ENCODE peak calls at places on chromosomes 11 and 22, in five cellular contexts. One of them, this sample, is unnamed. For H3K9me3, H3K4me1 and H3K36me3, the result is how much of the 10 kb centered on the place peaks cover.

GRCh38 chr11:120197977-120198376 is 12.9 kb upstream of the OAF start:
- DNase-seq in heart left ventricle: no peak
- DNase-seq in heart right ventricle: no peak
- DNase-seq in aorta: no peak
- DNase-seq in sigmoid colon: no peak
- DNase-seq in this sample: no peak

GRCh38 chr11:96228911-96229310 is 114.1 kb downstream of the MAML2 start:
- DNase-seq in aorta: no peak
- DNase-seq in sigmoid colon: no peak
- DNase-seq in heart left ventricle: no peak
- DNase-seq in heart right ventricle: no peak
- DNase-seq in this sample: no peak

GRCh38 chr11:117874253-117874909 is 2.1 kb downstream of the FXYD6 start:
- DNase-seq in heart right ventricle: no peak
- DNase-seq in heart left ventricle: no peak
- DNase-seq in sigmoid colon: no peak
- DNase-seq in aorta: no peak
- DNase-seq in this sample: no peak

GRCh38 chr11:132349806-132350733 is 979.7 kb downstream of the NTM start:
- DNase-seq in sigmoid colon: no peak
- DNase-seq in heart left ventricle: no peak
- DNase-seq in aorta: no peak
- DNase-seq in heart right ventricle: no peak
- DNase-seq in this sample: no peak

GRCh38 chr11:64396079-64396591 is 37.2 kb downstream of the RPS6KA4 start:
- DNase-seq in heart left ventricle: no peak
- DNase-seq in sigmoid colon: no peak
- DNase-seq in aorta: no peak
- DNase-seq in heart right ventricle: no peak
- DNase-seq in this sample: no peak

GRCh38 chr11:72679869-72680268 is 5.6 kb upstream of the PDE2A start:
- DNase-seq in heart right ventricle: no peak
- DNase-seq in sigmoid colon: no peak
- DNase-seq in heart left ventricle: no peak
- DNase-seq in aorta: no peak
- DNase-seq in this sample: no peak

GRCh38 chr11:48141475-48142100 is 75.0 kb upstream of the OR4B1 start:
- DNase-seq in sigmoid colon: no peak
- DNase-seq in heart right ventricle: no peak
- DNase-seq in heart left ventricle: no peak
- DNase-seq in aorta: no peak
- DNase-seq in this sample: no peak

GRCh38 chr11:123055132-123055924 is 6.6 kb downstream of the HSPA8 start:
- DNase-seq in heart left ventricle: no peak
- DNase-seq in heart right ventricle: no peak
- DNase-seq in aorta: no peak
- DNase-seq in sigmoid colon: no peak
- DNase-seq in this sample: no peak

GRCh38 chr11:76523786-76524436 is 79.1 kb downstream of the EMSY start:
- DNase-seq in heart right ventricle: no peak
- DNase-seq in sigmoid colon: no peak
- DNase-seq in aorta: no peak
- DNase-seq in heart left ventricle: no peak
- DNase-seq in this sample: no peak

GRCh38 chr11:67240575-67241389 is 25.5 kb upstream of the GRK2 start:
- DNase-seq in sigmoid colon: peak
- DNase-seq in aorta: peak
- DNase-seq in heart right ventricle: peak
- DNase-seq in heart left ventricle: no peak
- DNase-seq in this sample: peak

GRCh38 chr11:76667856-76668255 is 2.7 kb downstream of the LRRC32 start:
- DNase-seq in sigmoid colon: peak
- DNase-seq in heart right ventricle: no peak
- DNase-seq in aorta: peak
- DNase-seq in heart left ventricle: peak
- DNase-seq in this sample: no peak

DNA sequence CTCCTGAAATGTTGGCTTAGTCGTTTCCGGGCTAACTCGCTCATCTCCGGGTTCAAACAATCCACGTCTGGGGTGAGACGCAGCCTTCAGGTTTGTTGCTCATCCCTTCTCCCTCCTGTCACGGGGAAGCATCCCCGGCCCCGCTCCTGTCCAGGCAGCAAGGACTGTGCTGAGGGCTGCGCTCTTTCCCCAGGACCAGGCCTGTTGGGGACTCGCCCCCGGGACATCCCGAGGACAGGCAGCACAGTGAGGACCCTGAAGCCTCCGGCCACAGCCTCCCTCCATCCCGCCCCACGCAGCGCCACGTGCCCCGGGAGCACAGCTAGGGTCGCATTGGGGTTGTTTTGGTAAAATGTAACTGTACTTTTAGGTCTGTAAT is 252.0 kb downstream of the BRD1 start:
- DNase-seq in heart right ventricle: no peak
- DNase-seq in heart left ventricle: no peak
- DNase-seq in aorta: no peak
- DNase-seq in sigmoid colon: peak
- DNase-seq in this sample: no peak
- H3K9me3 ChIP-seq in heart right ventricle: under half
- H3K9me3 ChIP-seq in heart left ventricle: under half
- H3K9me3 ChIP-seq in aorta: under half
- H3K9me3 ChIP-seq in sigmoid colon: under half
- H3K9me3 ChIP-seq in this sample: under half

GRCh38 chr11:86698634-86699033 is 26.2 kb upstream of the ME3 start:
- DNase-seq in heart left ventricle: no peak
- DNase-seq in sigmoid colon: no peak
- DNase-seq in heart right ventricle: no peak
- DNase-seq in aorta: no peak
- DNase-seq in this sample: no peak

GRCh38 chr11:86704710-86705109 is 32.3 kb upstream of the ME3 start:
- DNase-seq in aorta: no peak
- DNase-seq in heart left ventricle: no peak
- DNase-seq in heart right ventricle: no peak
- DNase-seq in sigmoid colon: no peak
- DNase-seq in this sample: no peak

GRCh38 chr11:86703992-86704391 is 31.6 kb upstream of the ME3 start:
- DNase-seq in sigmoid colon: no peak
- DNase-seq in heart right ventricle: no peak
- DNase-seq in heart left ventricle: no peak
- DNase-seq in aorta: no peak
- DNase-seq in this sample: no peak

GRCh38 chr11:86699036-86699791 is 26.8 kb upstream of the ME3 start:
- DNase-seq in heart right ventricle: no peak
- DNase-seq in heart left ventricle: no peak
- DNase-seq in sigmoid colon: no peak
- DNase-seq in aorta: no peak
- DNase-seq in this sample: no peak

GRCh38 chr11:86702387-86702983 is 30.1 kb upstream of the ME3 start:
- DNase-seq in sigmoid colon: no peak
- DNase-seq in aorta: no peak
- DNase-seq in heart left ventricle: no peak
- DNase-seq in heart right ventricle: no peak
- DNase-seq in this sample: no peak
- H3K4me1 ChIP-seq in sigmoid colon: half or more
- H3K4me1 ChIP-seq in aorta: under half
- H3K4me1 ChIP-seq in heart left ventricle: under half
- H3K4me1 ChIP-seq in heart right ventricle: under half
- H3K4me1 ChIP-seq in this sample: under half

DNA sequence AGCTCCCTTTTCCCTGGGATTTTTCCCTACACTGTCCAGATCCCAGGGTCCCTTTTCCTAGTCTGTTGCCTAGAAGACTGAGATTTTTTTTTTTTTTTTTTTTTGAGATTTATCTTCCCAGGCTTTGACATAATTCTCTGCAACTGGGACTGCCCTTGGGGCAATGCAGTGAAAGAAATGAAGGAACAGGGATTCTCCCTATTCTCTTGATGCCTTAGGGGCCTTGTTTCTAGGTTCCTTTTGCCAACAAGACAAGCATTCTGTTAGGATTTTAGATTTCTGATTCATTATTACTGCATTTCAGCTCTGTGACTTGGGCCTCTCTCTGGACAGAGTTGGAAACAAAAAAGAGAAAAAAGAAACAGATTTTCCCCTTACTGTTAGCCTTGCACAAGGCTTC is 47.3 kb downstream of the QSER1 start:
- DNase-seq in heart right ventricle: no peak
- DNase-seq in sigmoid colon: no peak
- DNase-seq in aorta: no peak
- DNase-seq in heart left ventricle: no peak
- DNase-seq in this sample: no peak
- H3K36me3 ChIP-seq in heart right ventricle: under half
- H3K36me3 ChIP-seq in sigmoid colon: under half
- H3K36me3 ChIP-seq in aorta: under half
- H3K36me3 ChIP-seq in heart left ventricle: under half
- H3K36me3 ChIP-seq in this sample: under half

DNA sequence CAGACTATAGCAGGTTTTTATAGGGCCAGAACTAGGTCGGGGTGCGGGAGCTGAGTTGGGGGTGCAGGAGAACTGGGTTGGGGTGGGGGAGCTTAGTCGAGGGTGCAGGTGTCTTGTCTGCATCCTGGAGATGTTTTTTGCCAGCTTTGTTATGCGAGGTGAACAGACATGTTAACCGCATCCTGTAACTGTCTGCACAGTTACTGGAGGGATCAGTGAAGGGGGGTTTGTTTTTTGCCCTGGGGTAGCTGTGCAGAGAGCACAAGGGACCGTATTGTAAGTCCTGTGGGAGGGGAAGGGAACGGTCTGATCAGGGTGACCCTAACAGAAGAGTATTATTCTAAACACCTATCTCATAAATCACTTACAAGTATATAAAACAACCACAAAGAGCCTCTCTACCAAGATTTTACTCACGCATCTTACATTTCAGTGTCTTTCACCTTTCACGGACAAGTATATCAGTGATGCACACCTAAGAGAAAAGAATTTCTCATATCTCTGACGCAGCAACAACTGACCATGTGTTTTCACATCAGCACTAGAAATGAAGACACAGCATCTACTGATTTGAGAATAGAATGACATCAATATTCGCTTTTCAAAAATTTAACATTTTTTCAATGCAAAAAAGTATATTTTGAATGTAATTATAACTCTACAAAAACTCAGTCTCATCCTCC is 20.8 kb downstream of the ZNF195 start:
- DNase-seq in aorta: no peak
- DNase-seq in sigmoid colon: no peak
- DNase-seq in heart right ventricle: no peak
- DNase-seq in heart left ventricle: no peak
- DNase-seq in this sample: no peak
- H3K9me3 ChIP-seq in aorta: under half
- H3K9me3 ChIP-seq in sigmoid colon: under half
- H3K9me3 ChIP-seq in heart right ventricle: under half
- H3K9me3 ChIP-seq in heart left ventricle: half or more
- H3K9me3 ChIP-seq in this sample: half or more

DNA sequence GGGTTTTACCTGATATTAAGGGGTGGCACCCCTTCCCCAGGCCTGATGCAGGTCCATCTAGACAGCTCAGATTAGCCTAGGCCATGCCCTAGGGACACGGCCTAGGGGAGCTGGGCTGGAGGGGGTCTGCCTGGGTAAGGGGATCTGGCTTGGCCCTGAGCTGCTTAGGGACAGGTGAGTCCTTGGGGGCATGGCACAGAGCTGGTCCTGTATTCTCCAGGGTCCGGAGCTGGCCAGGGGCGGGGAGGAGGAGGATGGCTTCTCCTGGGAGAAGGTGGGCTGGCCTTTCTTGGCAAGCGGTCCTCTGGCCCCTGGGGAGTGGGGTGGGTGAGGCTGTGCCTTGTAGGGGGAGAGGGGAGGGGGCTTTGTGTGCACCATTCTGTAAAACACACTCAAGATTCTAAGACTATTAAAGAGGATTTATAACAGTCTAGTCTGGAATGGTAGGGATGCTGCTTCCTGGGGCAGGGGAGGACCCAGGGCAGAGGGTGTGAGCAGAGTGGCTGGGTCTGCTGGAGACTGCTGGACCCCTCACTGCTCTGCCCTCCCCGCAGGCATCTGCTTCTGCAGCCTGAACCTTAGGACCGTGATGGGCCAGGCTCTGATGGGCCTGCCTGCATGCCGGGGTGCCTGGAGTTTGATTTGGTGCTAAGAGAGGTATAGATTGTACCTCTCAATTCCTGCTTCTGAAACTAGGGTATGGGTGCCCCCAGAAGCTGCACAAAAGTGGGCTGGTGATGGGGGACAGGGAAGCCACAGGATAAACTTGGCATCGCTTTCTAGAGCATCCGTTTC is 54.7 kb downstream of the CD82 start:
- DNase-seq in sigmoid colon: peak
- DNase-seq in heart left ventricle: no peak
- DNase-seq in aorta: peak
- DNase-seq in heart right ventricle: peak
- DNase-seq in this sample: peak
- H3K4me1 ChIP-seq in sigmoid colon: under half
- H3K4me1 ChIP-seq in heart left ventricle: under half
- H3K4me1 ChIP-seq in aorta: under half
- H3K4me1 ChIP-seq in heart right ventricle: half or more
- H3K4me1 ChIP-seq in this sample: under half